ENCODE peak calls at places on chromosomes 7 and 10, in ten cellular contexts. G, Q, Z, W, E, B, C, F, V and A are unnamed samples. For H3K4me1, the result is how much of the 10 kb centered on the place peaks cover.

GRCh38 chr10:124119933-124120332 is 26.5 kb upstream of the CHST15 start:
- DNase-seq in F (peak), G (peak), Q (peak), V (no peak), B (no peak), W (no peak), E (peak), Z (no peak), C (no peak), A (peak)

GRCh38 chr7:17444673-17445072 is 146.2 kb downstream of the AHR start:
- DNase-seq in W (no peak), E (peak), Z (no peak), Q (no peak), F (no peak), G (no peak), V (no peak), B (peak), C (no peak), A (no peak)

GRCh38 chr10:69352569-69353264 is 64.0 kb downstream of the TACR2 start:
- DNase-seq in F (no peak), E (peak), W (no peak), Q (no peak), B (peak), G (no peak), V (no peak), C (no peak), Z (no peak), A (no peak)

GRCh38 chr10:28991326-28991725 is 297.5 kb upstream of the LYZL1 start:
- DNase-seq in V (no peak), E (peak), C (no peak), Q (no peak), F (peak), W (no peak), B (peak), G (no peak), Z (no peak), A (no peak)

GRCh38 chr7:27163776-27164380 is 1.5 kb downstream of the HOXA9 start:
- DNase-seq in W (no peak), F (no peak), Z (no peak), C (no peak), G (peak), E (no peak), V (no peak), B (no peak), Q (no peak), A (no peak)

GRCh38 chr7:7953761-7954160 is 14.8 kb upstream of the GLCCI1 start:
- DNase-seq in W (no peak), C (no peak), G (no peak), V (no peak), Z (no peak), E (no peak), Q (no peak), F (no peak), B (no peak), A (no peak)

GRCh38 chr7:137986252-137987010 is 15.5 kb downstream of the CREB3L2 start:
- DNase-seq in Z (no peak), V (no peak), Q (peak), G (peak), E (peak), F (peak), W (no peak), B (peak), C (peak), A (peak)

GRCh38 chr7:47461161-47461560 is 120.8 kb downstream of the TNS3 start:
- DNase-seq in C (no peak), E (peak), V (no peak), Q (no peak), W (no peak), B (peak), G (peak), Z (no peak), F (peak), A (no peak)

GRCh38 chr10:133134411-133135115 is 25.5 kb upstream of the KNDC1 start:
- DNase-seq in Q (no peak), G (no peak), C (no peak), W (no peak), E (no peak), B (no peak), Z (no peak), V (no peak), F (no peak), A (no peak)

GRCh38 chr7:44625899-44626511 is 19.6 kb downstream of the OGDH start:
- DNase-seq in F (no peak), B (no peak), V (no peak), Q (no peak), G (no peak), W (no peak), Z (no peak), C (no peak), E (no peak), A (no peak)
- H3K4me1 ChIP-seq in F (under half), B (under half), V (half or more), Q (under half), G (under half), W (under half), Z (under half), C (under half), E (under half), A (under half)

DNA sequence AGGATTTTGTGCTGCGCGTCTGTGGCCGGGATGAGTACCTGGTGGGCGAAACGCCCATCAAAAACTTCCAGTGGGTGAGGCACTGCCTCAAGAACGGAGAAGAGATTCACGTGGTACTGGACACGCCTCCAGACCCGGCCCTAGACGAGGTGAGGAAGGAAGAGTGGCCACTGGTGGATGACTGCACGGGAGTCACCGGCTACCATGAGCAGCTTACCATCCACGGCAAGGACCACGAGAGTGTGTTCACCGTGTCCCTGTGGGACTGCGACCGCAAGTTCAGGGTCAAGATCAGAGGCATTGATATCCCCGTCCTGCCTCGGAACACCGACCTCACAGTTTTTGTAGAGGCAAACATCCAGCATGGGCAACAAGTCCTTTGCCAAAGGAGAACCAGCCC is 3.3 kb downstream of the PIK3CG start:
- DNase-seq in Z (no peak), G (no peak), E (no peak), Q (no peak), W (no peak), V (no peak), F (no peak), B (no peak), C (no peak), A (no peak)
- H3K4me1 ChIP-seq in Z (half or more), G (under half), E (under half), Q (half or more), W (under half), V (half or more), F (under half), B (under half), C (under half), A (under half)

GRCh38 chr10:107739951-107740350 is 575.4 kb upstream of the SORCS1 start:
- DNase-seq in E (no peak), F (no peak), Z (no peak), Q (no peak), W (no peak), V (no peak), C (no peak), B (no peak), G (no peak), A (no peak)
- H3K4me1 ChIP-seq in E (under half), F (under half), Z (under half), Q (under half), W (under half), V (under half), C (under half), B (under half), G (under half), A (under half)

GRCh38 chr10:57468886-57469432 is 798.7 kb downstream of the IPMK start:
- DNase-seq in C (no peak), E (no peak), W (no peak), Z (no peak), G (no peak), B (no peak), F (no peak), V (no peak), Q (no peak), A (no peak)

DNA sequence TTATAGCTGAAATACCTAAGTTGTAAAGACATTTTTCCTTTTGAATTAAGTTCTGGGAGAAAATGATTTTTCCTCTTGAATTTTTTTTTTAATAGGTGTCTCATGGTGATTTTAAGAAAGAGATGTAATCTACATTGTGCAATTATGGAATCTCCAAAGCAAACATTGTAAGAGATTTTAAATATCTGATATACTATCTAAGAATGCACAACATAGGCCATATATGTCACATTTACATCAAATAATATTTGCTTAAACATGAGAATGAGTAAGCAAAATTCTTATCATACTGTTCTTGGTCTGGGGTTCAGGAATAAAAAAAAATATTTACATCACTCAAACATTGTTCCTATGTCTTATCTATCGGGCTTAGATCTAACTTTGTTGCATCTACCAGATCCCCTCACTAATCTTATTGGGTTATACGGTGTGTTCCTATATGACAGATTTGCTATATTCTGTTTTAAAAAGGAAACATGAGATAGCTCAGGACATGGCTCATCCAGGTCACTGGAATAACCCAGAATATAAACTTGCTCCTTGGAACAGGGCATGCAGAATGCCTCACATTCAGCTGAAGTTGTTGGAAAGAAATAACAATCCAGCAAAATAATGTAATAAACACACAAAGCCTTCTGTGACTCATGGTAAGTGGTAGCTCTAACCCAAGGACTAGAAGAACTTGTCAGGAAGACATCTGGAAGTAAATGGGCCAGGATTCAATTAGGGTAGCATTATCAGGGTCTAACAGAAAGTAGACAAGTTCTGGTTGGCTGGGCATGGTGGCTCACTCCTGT is 794.7 kb downstream of the IPMK start:
- DNase-seq in W (no peak), B (no peak), V (no peak), C (no peak), Z (no peak), G (no peak), E (no peak), Q (no peak), F (no peak), A (no peak)
- H3K4me1 ChIP-seq in W (under half), B (under half), V (under half), C (under half), Z (under half), G (under half), E (under half), Q (under half), F (under half), A (under half)